ENCODE peak calls at places on chromosomes 12 and 14, in seven cellular contexts. M is MM.1S, R is IMR-90, Z is HepG2, X is mammary epithelial cell, U is endothelial cell of umbilical vein, H is PC-3. B is an unnamed sample.

GRCh38 chr12:59122784-59123183 is 202.5 kb upstream of the LRIG3 start:
- DNase-seq in H (no peak), X (no peak), Z (no peak), M (no peak), U (peak), R (no peak), B (peak)

GRCh38 chr14:93010543-93011541 is 87.9 kb downstream of the CHGA start:
- DNase-seq in Z (peak), R (no peak), H (no peak), M (no peak), X (no peak), U (no peak), B (no peak)

GRCh38 chr12:15088115-15088514 is 115.3 kb downstream of the PDE6H start:
- DNase-seq in H (no peak), U (no peak), X (no peak), R (no peak), Z (no peak), M (peak), B (no peak)

GRCh38 chr14:76867536-76868452 is 41.6 kb downstream of the LRRC74A start:
- DNase-seq in R (no peak), Z (no peak), U (no peak), X (no peak), H (no peak), M (no peak), B (no peak)

GRCh38 chr12:57272337-57273151 is 21.6 kb upstream of the STAC3 start:
- DNase-seq in Z (no peak), R (peak), X (no peak), M (no peak), H (no peak), U (peak), B (no peak)

GRCh38 chr14:58104808-58105207 is 47.2 kb downstream of the ARMH4 start:
- DNase-seq in X (peak), U (peak), Z (no peak), M (no peak), R (peak), H (peak), B (peak)

GRCh38 chr14:67951529-67952120 is 132.0 kb downstream of the RAD51B start:
- DNase-seq in H (no peak), X (no peak), U (no peak), R (peak), M (no peak), Z (no peak), B (peak)

GRCh38 chr14:24921903-24922302 is 128.0 kb downstream of the STXBP6 start:
- DNase-seq in U (no peak), H (no peak), R (peak), Z (no peak), X (peak), M (no peak), B (peak)

GRCh38 chr14:95157987-95158712 is 821 bp upstream of the DICER1 start:
- DNase-seq in X (no peak), R (no peak), M (peak), H (peak), U (no peak), Z (peak), B (no peak)

GRCh38 chr14:100159107-100159864 is at the start of gene DEGS2:
- DNase-seq in M (peak), Z (no peak), U (no peak), H (peak), X (no peak), R (no peak), B (no peak)

GRCh38 chr12:18683603-18684002 is 54.2 kb downstream of the PLCZ1 start:
- DNase-seq in U (no peak), X (peak), M (no peak), R (peak), Z (no peak), H (peak), B (peak)

GRCh38 chr12:8088574-8088973 is 6.5 kb downstream of the NECAP1 start:
- DNase-seq in R (no peak), U (no peak), M (peak), X (no peak), H (no peak), Z (no peak), B (no peak)

GRCh38 chr14:101073598-101073965 is 170.1 kb upstream of the RTL1 start:
- DNase-seq in U (no peak), H (no peak), R (no peak), Z (no peak), M (no peak), X (no peak), B (no peak)

GRCh38 chr12:64147860-64148259 is 74.2 kb downstream of the KICS2 start:
- DNase-seq in U (no peak), R (no peak), Z (no peak), H (no peak), X (no peak), M (peak), B (no peak)

GRCh38 chr12:106358410-106359241 is 1.1 kb downstream of the POLR3B start:
- DNase-seq in Z (peak), M (no peak), X (no peak), U (no peak), R (peak), H (no peak), B (peak)

GRCh38 chr14:75286313-75286712 is 7.7 kb downstream of the FOS start:
- DNase-seq in R (no peak), H (no peak), M (no peak), Z (no peak), U (no peak), X (no peak), B (no peak)

GRCh38 chr14:23984891-23985607 is 3.7 kb upstream of the DHRS4L2 start:
- DNase-seq in M (no peak), R (peak), X (peak), Z (peak), U (no peak), H (peak), B (peak)

GRCh38 chr12:71797506-71797905 is 42.1 kb upstream of the TBC1D15 start:
- DNase-seq in R (no peak), Z (no peak), M (no peak), H (no peak), U (no peak), X (no peak), B (no peak)

GRCh38 chr12:51386361-51386760 is 4.8 kb downstream of the GALNT6 start:
- DNase-seq in H (peak), X (no peak), Z (no peak), M (no peak), R (no peak), U (no peak), B (no peak)

GRCh38 chr12:49972641-49973360 is at the start of gene AQP6:
- DNase-seq in Z (no peak), U (no peak), M (no peak), X (no peak), H (no peak), R (no peak), B (no peak)

GRCh38 chr14:68897559-68898160 is 81.4 kb downstream of the ACTN1 start:
- DNase-seq in U (no peak), R (no peak), Z (no peak), X (no peak), H (no peak), M (peak), B (no peak)

GRCh38 chr14:57266060-57266459 is 2.6 kb downstream of the EXOC5 start:
- DNase-seq in R (peak), X (no peak), Z (no peak), H (peak), M (no peak), U (peak), B (no peak)

GRCh38 chr14:87250992-87251391 is 742.0 kb downstream of the GALC start:
- DNase-seq in X (no peak), Z (no peak), U (no peak), M (no peak), H (no peak), R (no peak), B (no peak)

GRCh38 chr14:56351861-56352260 is 227.7 kb upstream of the TMEM260 start:
- DNase-seq in U (no peak), H (peak), X (peak), Z (no peak), R (peak), M (no peak), B (peak)

GRCh38 chr12:109452489-109452888 is 24.6 kb downstream of the KCTD10 start:
- DNase-seq in U (no peak), M (no peak), R (no peak), X (no peak), Z (no peak), H (no peak), B (no peak)

GRCh38 chr12:123006977-123007376 is 26.5 kb downstream of the ARL6IP4 start:
- DNase-seq in U (no peak), R (peak), X (no peak), Z (no peak), H (no peak), M (no peak), B (peak)

GRCh38 chr12:79367016-79367575 is 323.7 kb downstream of the PAWR start:
- DNase-seq in U (no peak), H (peak), M (no peak), X (peak), R (no peak), Z (no peak), B (no peak)

GRCh38 chr14:21102472-21103164 is 1.8 kb downstream of the TMEM253 start:
- DNase-seq in U (no peak), X (no peak), M (no peak), R (no peak), H (no peak), Z (no peak), B (no peak)

GRCh38 chr14:93706360-93706955 is 81.8 kb downstream of the PRIMA1 start:
- DNase-seq in X (no peak), Z (no peak), H (no peak), R (no peak), U (no peak), M (no peak), B (no peak)

GRCh38 chr12:118608770-118609344 is 232.5 kb downstream of the SUDS3 start:
- DNase-seq in X (no peak), H (no peak), R (no peak), Z (no peak), U (no peak), M (no peak), B (no peak)

GRCh38 chr14:36784541-36784940 is 122.9 kb downstream of the PAX9 start:
- DNase-seq in M (no peak), Z (no peak), X (no peak), R (peak), H (peak), U (no peak), B (peak)

GRCh38 chr12:130752692-130753230 is 36.7 kb upstream of the RIMBP2 start:
- DNase-seq in X (no peak), U (no peak), H (no peak), R (no peak), Z (no peak), M (no peak), B (no peak)

GRCh38 chr14:85301506-85301905 is 228.4 kb upstream of the FLRT2 start:
- DNase-seq in X (no peak), M (no peak), H (no peak), Z (no peak), R (no peak), U (no peak), B (no peak)

GRCh38 chr12:108649668-108650067 is 16.0 kb upstream of the SELPLG start:
- DNase-seq in H (peak), X (peak), Z (no peak), U (peak), M (no peak), R (peak), B (peak)

GRCh38 chr12:77324763-77325468 is 259.5 kb upstream of the E2F7 start:
- DNase-seq in U (peak), R (peak), H (peak), Z (peak), X (peak), M (peak), B (peak)

GRCh38 chr12:106107566-106107965 is 31.2 kb downstream of the NUAK1 start:
- DNase-seq in Z (no peak), M (no peak), H (peak), U (peak), X (peak), R (peak), B (no peak)

GRCh38 chr12:39272934-39273770 is 169.8 kb downstream of the KIF21A start:
- DNase-seq in X (peak), U (peak), R (peak), M (peak), H (peak), Z (peak), B (peak)

GRCh38 chr14:93316716-93317115 is 16.1 kb downstream of the BTBD7 start:
- DNase-seq in H (no peak), M (no peak), R (peak), Z (no peak), U (no peak), X (no peak), B (no peak)

GRCh38 chr12:112716099-112717093 is 75.2 kb upstream of the RPH3A start:
- DNase-seq in H (no peak), U (peak), M (no peak), R (no peak), Z (no peak), X (peak), B (no peak)

DNA sequence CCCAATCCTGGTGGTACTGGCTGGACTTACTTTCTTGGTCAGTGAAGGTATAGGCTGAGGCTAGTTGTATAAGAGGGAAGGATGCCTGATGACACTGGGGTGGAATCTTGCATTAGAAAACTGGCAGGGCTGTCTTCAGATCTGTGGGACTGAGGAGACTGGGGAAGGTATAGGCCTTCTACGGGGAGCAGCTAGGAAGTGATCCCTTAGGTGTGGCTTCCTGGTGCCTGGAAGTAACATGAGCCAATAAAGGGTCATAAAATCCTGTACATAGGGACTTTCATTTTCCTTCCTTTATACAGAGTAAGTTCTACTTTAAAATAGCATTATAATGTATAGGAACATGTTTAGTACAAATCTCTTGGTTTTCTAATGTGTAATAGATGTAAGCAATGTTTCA is 716.8 kb downstream of the LRFN5 start:
- DNase-seq in R (no peak), Z (no peak), U (no peak), X (no peak), H (no peak), M (no peak), B (no peak)
- H2AFZ ChIP-seq in R (no peak), Z (no peak), U (no peak), X (no peak), H (peak), M (no peak), B (no peak)

GRCh38 chr12:120321382-120322202 is 6.0 kb downstream of the PLA2G1B start:
- DNase-seq in M (no peak), U (no peak), X (no peak), R (no peak), H (no peak), Z (peak), B (no peak)

GRCh38 chr12:120323772-120324171 is 3.8 kb downstream of the PLA2G1B start:
- DNase-seq in M (no peak), Z (no peak), U (no peak), H (no peak), X (no peak), R (no peak), B (no peak)

GRCh38 chr12:120328228-120328627 is 649 bp upstream of the PLA2G1B start:
- DNase-seq in H (no peak), M (no peak), X (no peak), Z (no peak), R (no peak), U (no peak), B (no peak)

GRCh38 chr12:120327593-120327992 is at the start of gene PLA2G1B:
- DNase-seq in M (no peak), H (no peak), X (no peak), R (no peak), U (no peak), Z (peak), B (no peak)

GRCh38 chr12:120324841-120325417 is 2.6 kb downstream of the PLA2G1B start:
- DNase-seq in H (no peak), U (no peak), R (no peak), X (no peak), Z (no peak), M (no peak), B (no peak)
- H3K27ac ChIP-seq in H (no peak), U (no peak), R (no peak), X (no peak), Z (no peak), M (no peak), B (no peak)

GRCh38 chr14:50038398-50039119 is 77.8 kb downstream of the VCPKMT start:
- DNase-seq in M (no peak), R (peak), U (no peak), H (peak), X (peak), Z (peak), B (peak)

GRCh38 chr14:50039120-50039517 is 77.3 kb downstream of the VCPKMT start:
- DNase-seq in X (no peak), R (no peak), U (no peak), M (no peak), Z (no peak), H (no peak), B (no peak)

GRCh38 chr14:50040905-50041465 is 75.4 kb downstream of the VCPKMT start:
- DNase-seq in H (no peak), Z (no peak), U (no peak), R (no peak), M (no peak), X (no peak), B (no peak)

GRCh38 chr14:50040401-50040775 is 76.0 kb downstream of the VCPKMT start:
- DNase-seq in H (peak), U (peak), R (peak), Z (peak), M (peak), X (peak), B (peak)

GRCh38 chr14:50039734-50040400 is 76.5 kb downstream of the VCPKMT start:
- DNase-seq in X (peak), M (no peak), R (no peak), H (peak), U (no peak), Z (peak), B (no peak)
- H3K9ac ChIP-seq in X (peak), M (no peak), R (peak), H (peak), U (no peak), Z (no peak), B (no peak)

DNA sequence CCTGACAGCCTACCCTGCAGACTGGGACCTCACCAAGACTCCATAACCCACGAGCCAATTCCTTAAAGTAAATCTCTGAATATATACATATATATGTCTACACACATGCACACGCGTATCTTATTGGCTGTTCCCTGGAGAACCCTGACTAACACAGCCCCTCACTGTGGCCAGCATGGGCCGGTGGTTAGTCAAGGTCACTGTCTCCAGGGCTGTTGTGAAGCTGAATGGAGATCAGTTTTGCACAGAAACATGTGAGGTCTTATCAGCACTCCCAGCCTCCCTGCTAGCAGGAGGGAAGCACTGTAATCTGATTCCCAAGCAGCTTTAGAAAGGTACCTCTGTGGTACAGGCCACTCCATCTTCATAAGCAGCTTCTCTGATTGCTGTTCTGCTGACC is 46.6 kb upstream of the PLEKHG6 start:
- DNase-seq in Z (peak), H (no peak), M (no peak), U (no peak), R (peak), X (no peak), B (no peak)
- H2AFZ ChIP-seq in Z (no peak), H (no peak), M (no peak), U (no peak), R (peak), X (no peak), B (no peak)

GRCh38 chr12:4269279-4269991 is 4.1 kb upstream of the CCND2 start:
- DNase-seq in H (no peak), R (peak), Z (no peak), X (peak), M (peak), U (peak), B (peak)
- H3K27ac ChIP-seq in H (no peak), R (no peak), Z (no peak), X (no peak), M (peak), U (no peak), B (no peak)

GRCh38 chr14:104440297-104440956 is 139.1 kb upstream of the C14orf180 start:
- DNase-seq in U (no peak), X (no peak), M (no peak), R (no peak), H (no peak), Z (no peak), B (no peak)

GRCh38 chr14:104442611-104443390 is 136.8 kb upstream of the C14orf180 start:
- DNase-seq in M (no peak), H (no peak), X (no peak), U (no peak), Z (no peak), R (no peak), B (no peak)

GRCh38 chr14:104439625-104440024 is 139.9 kb upstream of the C14orf180 start:
- DNase-seq in Z (no peak), U (no peak), X (no peak), H (no peak), M (no peak), R (no peak), B (no peak)

GRCh38 chr14:104442107-104442551 is 137.4 kb upstream of the C14orf180 start:
- DNase-seq in U (no peak), X (no peak), R (no peak), H (no peak), Z (no peak), M (no peak), B (no peak)

GRCh38 chr14:104441275-104442106 is 138.1 kb upstream of the C14orf180 start:
- DNase-seq in R (no peak), M (no peak), H (no peak), X (no peak), Z (no peak), U (no peak), B (no peak)
- H3K9ac ChIP-seq in R (no peak), M (no peak), H (no peak), X (no peak), Z (no peak), U (no peak), B (no peak)

GRCh38 chr12:89873745-89874144 is 165.1 kb upstream of the ATP2B1 start:
- DNase-seq in X (no peak), U (peak), Z (no peak), R (peak), H (no peak), M (no peak), B (peak)
- H2AFZ ChIP-seq in X (peak), U (no peak), Z (no peak), R (peak), H (no peak), M (no peak), B (no peak)